ENCODE peak calls at places on chromosomes 11 and 22, in ten cellular contexts. B is epithelial cell of prostate, K is psoas muscle, R is A549, V is heart right ventricle, C is left ventricle myocardium inferior, F is GM23248, J is cardiac muscle cell, H is AG04450, Q is lung. O is an unnamed sample.

GRCh38 chr11:225734-226453 is 10.2 kb downstream of the SIRT3 start:
- DNase-seq in B (no peak), K (no peak), R (no peak), V (no peak), C (no peak), F (peak), J (no peak), H (no peak), Q (no peak), O (no peak)

GRCh38 chr22:37336474-37337028 is 54.2 kb downstream of the CYTH4 start:
- DNase-seq in B (no peak), K (no peak), R (no peak), V (no peak), C (no peak), F (no peak), J (no peak), H (no peak), Q (no peak), O (no peak)

GRCh38 chr11:7143908-7144307 is 55.1 kb downstream of the RBMXL2 start:
- DNase-seq in B (no peak), K (no peak), R (no peak), V (no peak), C (no peak), F (peak), J (peak), H (no peak), Q (no peak), O (no peak)

GRCh38 chr11:45332486-45332934 is 46.4 kb upstream of the SYT13 start:
- DNase-seq in B (no peak), K (no peak), R (peak), V (no peak), C (no peak), F (peak), J (peak), H (no peak), Q (no peak), O (no peak)

GRCh38 chr11:91872216-91872615 is 352.4 kb upstream of the FAT3 start:
- DNase-seq in B (no peak), K (no peak), R (no peak), V (no peak), C (no peak), F (no peak), J (peak), H (no peak), Q (no peak), O (no peak)

GRCh38 chr11:73163638-73164174 is 21.6 kb upstream of the FCHSD2 start:
- DNase-seq in B (no peak), K (no peak), R (no peak), V (no peak), C (no peak), F (no peak), J (no peak), H (no peak), Q (no peak), O (no peak)

GRCh38 chr11:46391578-46392420 is at the start of gene CHRM4:
- DNase-seq in B (no peak), K (no peak), R (peak), V (peak), C (no peak), F (peak), J (peak), H (no peak), Q (no peak), O (no peak)

GRCh38 chr11:121596195-121597145 is 143.7 kb upstream of the SORL1-AS1 start:
- DNase-seq in B (no peak), K (no peak), R (no peak), V (no peak), C (no peak), F (peak), J (no peak), H (no peak), Q (no peak), O (no peak)

GRCh38 chr11:13984616-13985474 is 22.3 kb downstream of the SPON1 start:
- DNase-seq in B (no peak), K (no peak), R (no peak), V (no peak), C (no peak), F (peak), J (peak), H (peak), Q (no peak), O (no peak)

GRCh38 chr11:64157987-64158386 is 7.9 kb downstream of the MACROD1 start:
- DNase-seq in B (no peak), K (no peak), R (no peak), V (no peak), C (no peak), F (no peak), J (no peak), H (no peak), Q (no peak), O (no peak)

GRCh38 chr11:75246006-75246672 is 5.6 kb downstream of the TPBGL start:
- DNase-seq in B (no peak), K (no peak), R (no peak), V (no peak), C (no peak), F (no peak), J (no peak), H (no peak), Q (no peak), O (no peak)

GRCh38 chr11:720642-721346 is 14.8 kb downstream of the EPS8L2 start:
- DNase-seq in B (no peak), K (peak), R (no peak), V (no peak), C (no peak), F (no peak), J (peak), H (no peak), Q (no peak), O (no peak)

GRCh38 chr11:9953994-9954626 is 290.2 kb downstream of the SWAP70 start:
- DNase-seq in B (no peak), K (no peak), R (no peak), V (no peak), C (no peak), F (peak), J (no peak), H (no peak), Q (no peak), O (no peak)

GRCh38 chr11:69920500-69921428 is 101.5 kb upstream of the FGF3 start:
- DNase-seq in B (no peak), K (no peak), R (no peak), V (no peak), C (no peak), F (no peak), J (no peak), H (no peak), Q (no peak), O (no peak)

GRCh38 chr22:41302016-41302767 is 867 bp downstream of the ZC3H7B start:
- DNase-seq in B (no peak), K (no peak), R (no peak), V (no peak), C (no peak), F (peak), J (peak), H (no peak), Q (no peak), O (no peak)

GRCh38 chr11:72925656-72926055 is 111.4 kb downstream of the ATG16L2 start:
- DNase-seq in B (no peak), K (no peak), R (no peak), V (no peak), C (no peak), F (no peak), J (no peak), H (no peak), Q (no peak), O (no peak)

GRCh38 chr11:74106125-74106524 is 64.7 kb downstream of the C2CD3 start:
- DNase-seq in B (no peak), K (no peak), R (no peak), V (no peak), C (no peak), F (no peak), J (no peak), H (no peak), Q (no peak), O (no peak)

GRCh38 chr11:7020183-7020917 is at the start of the genes NLRP14 and ZNF214:
- DNase-seq in B (peak), K (peak), R (peak), V (peak), C (peak), F (peak), J (peak), H (peak), Q (peak), O (peak)

GRCh38 chr11:35064114-35064800 is 74.7 kb upstream of the CD44 start:
- DNase-seq in B (no peak), K (no peak), R (no peak), V (no peak), C (no peak), F (peak), J (no peak), H (no peak), Q (no peak), O (no peak)

GRCh38 chr11:96105197-96105895 is 181.4 kb upstream of the MTMR2 start:
- DNase-seq in B (no peak), K (no peak), R (no peak), V (no peak), C (no peak), F (peak), J (no peak), H (no peak), Q (no peak), O (no peak)

GRCh38 chr11:117194267-117194666 is 4.9 kb upstream of the TAGLN start:
- DNase-seq in B (no peak), K (no peak), R (no peak), V (no peak), C (peak), F (no peak), J (no peak), H (no peak), Q (no peak), O (no peak)

GRCh38 chr11:47376543-47377371 is 1.6 kb downstream of the SPI1 start:
- DNase-seq in B (no peak), K (peak), R (no peak), V (no peak), C (peak), F (peak), J (no peak), H (no peak), Q (peak), O (no peak)

GRCh38 chr11:128179049-128179448 is 408.3 kb downstream of the ETS1 start:
- DNase-seq in B (no peak), K (no peak), R (no peak), V (no peak), C (no peak), F (no peak), J (no peak), H (no peak), Q (no peak), O (no peak)

GRCh38 chr11:108135845-108136599 is 14.7 kb downstream of the ACAT1 start:
- DNase-seq in B (no peak), K (no peak), R (no peak), V (no peak), C (no peak), F (peak), J (no peak), H (no peak), Q (no peak), O (no peak)

GRCh38 chr22:27992294-27993165 is 73.5 kb upstream of the PITPNB start:
- DNase-seq in B (no peak), K (no peak), R (no peak), V (no peak), C (no peak), F (no peak), J (no peak), H (no peak), Q (no peak), O (no peak)

DNA sequence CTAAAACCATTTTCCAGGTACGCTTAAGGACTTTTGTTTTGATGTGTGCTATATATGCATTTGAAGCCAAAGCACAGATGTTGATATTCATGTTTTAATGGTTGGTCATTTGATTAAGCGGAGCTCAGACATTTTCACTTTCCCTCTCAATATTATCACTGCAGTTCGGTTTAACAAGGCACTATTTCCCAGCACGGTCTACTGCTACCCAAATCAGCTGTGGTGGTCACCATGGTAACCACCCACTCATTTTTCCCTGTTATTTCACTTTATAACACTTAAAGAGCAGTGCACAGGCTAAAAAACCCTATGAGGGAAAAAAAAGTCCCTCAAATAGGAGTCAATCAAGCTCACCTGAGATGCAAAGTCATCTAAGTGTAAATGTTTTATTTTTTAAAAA is 439.6 kb upstream of the CCDC90B start:
- DNase-seq in B (no peak), K (no peak), R (no peak), V (no peak), C (no peak), F (no peak), J (no peak), H (no peak), Q (no peak), O (no peak)
- H3K27ac ChIP-seq in B (no peak), K (no peak), R (no peak), V (no peak), C (no peak), F (no peak), J (no peak), H (no peak), Q (no peak), O (peak)

GRCh38 chr22:31106001-31106571 is 1.3 kb downstream of the SELENOM start:
- DNase-seq in B (no peak), K (no peak), R (no peak), V (peak), C (no peak), F (peak), J (no peak), H (no peak), Q (no peak), O (no peak)

GRCh38 chr22:31104869-31105268 is 2.5 kb downstream of the SELENOM start:
- DNase-seq in B (no peak), K (no peak), R (no peak), V (peak), C (no peak), F (peak), J (no peak), H (no peak), Q (no peak), O (no peak)

GRCh38 chr22:31103899-31104694 is 3.3 kb downstream of the SELENOM start:
- DNase-seq in B (no peak), K (no peak), R (no peak), V (peak), C (no peak), F (peak), J (no peak), H (no peak), Q (no peak), O (no peak)

GRCh38 chr22:31106651-31107205 is 640 bp downstream of the SELENOM start:
- DNase-seq in B (no peak), K (no peak), R (no peak), V (no peak), C (no peak), F (peak), J (no peak), H (no peak), Q (no peak), O (no peak)

GRCh38 chr22:31105282-31105929 is 2.0 kb downstream of the SELENOM start:
- DNase-seq in B (no peak), K (no peak), R (no peak), V (no peak), C (no peak), F (peak), J (no peak), H (no peak), Q (no peak), O (no peak)
- H3K27ac ChIP-seq in B (peak), K (peak), R (no peak), V (no peak), C (peak), F (peak), J (no peak), H (peak), Q (no peak), O (peak)

GRCh38 chr11:60175860-60176275 is 7.0 kb downstream of the MS4A6A start:
- DNase-seq in B (no peak), K (no peak), R (no peak), V (no peak), C (no peak), F (no peak), J (no peak), H (no peak), Q (no peak), O (no peak)
- H3K27ac ChIP-seq in B (no peak), K (no peak), R (no peak), V (no peak), C (no peak), F (no peak), J (no peak), H (no peak), Q (no peak), O (no peak)

DNA sequence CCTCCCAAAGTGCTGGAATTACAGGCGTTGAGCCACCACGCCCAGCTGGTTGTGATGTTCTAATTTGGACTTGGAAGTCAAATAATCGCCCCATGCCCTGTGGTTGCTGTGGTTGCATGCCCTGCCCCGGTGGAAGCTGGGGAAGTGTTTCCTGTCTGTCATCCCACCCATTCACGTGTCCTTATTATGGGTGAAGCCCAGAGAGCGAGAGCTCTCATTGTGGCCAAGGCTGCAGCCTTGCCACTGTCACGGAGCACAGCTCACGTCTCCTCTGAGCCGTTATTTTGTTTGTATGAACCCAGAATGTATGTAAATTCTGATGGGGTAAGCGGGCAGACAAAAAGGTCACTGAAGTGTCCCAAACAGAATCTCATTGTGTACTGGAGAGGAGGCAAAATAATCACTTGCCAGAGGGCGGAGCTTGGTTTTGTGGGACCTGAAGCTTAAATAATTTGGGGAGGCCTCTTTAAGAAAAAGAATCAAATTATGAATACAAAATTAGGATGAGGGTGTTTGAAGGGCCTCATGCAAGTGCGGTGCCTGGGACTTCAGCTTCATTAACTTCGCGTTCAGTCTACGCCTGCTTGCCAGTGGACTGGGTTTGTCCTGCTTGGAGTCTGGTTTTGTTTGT is 25.8 kb upstream of the TREH start:
- DNase-seq in B (no peak), K (peak), R (no peak), V (no peak), C (no peak), F (no peak), J (no peak), H (no peak), Q (no peak), O (no peak)
- H3K27ac ChIP-seq in B (no peak), K (no peak), R (no peak), V (no peak), C (no peak), F (no peak), J (no peak), H (no peak), Q (no peak), O (no peak)

GRCh38 chr22:39469326-39469680 is 12.5 kb downstream of the MGAT3 start:
- DNase-seq in B (no peak), K (no peak), R (no peak), V (no peak), C (no peak), F (no peak), J (no peak), H (no peak), Q (no peak), O (no peak)
- H3K27ac ChIP-seq in B (no peak), K (no peak), R (no peak), V (no peak), C (peak), F (no peak), J (peak), H (no peak), Q (peak), O (no peak)

DNA sequence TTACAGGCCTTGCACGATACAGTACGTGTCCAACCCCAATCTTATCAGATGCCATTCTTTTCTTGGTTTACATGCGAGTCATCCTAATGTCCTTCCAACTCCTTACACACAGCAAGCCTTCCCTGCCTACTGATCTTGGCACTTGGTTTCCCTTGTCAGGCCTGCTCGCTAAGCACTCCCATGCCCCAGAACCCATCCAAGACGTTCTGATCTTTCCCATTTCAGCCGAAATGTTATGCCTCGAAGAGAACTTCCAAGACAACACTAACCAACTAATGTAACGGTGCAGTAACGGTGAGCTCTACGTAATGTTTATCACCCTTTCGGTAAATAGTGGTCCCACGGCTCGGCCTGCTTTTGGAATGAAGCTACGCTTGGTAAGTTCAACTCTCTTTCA is 521 bp downstream of the PES1 start:
- DNase-seq in B (no peak), K (no peak), R (no peak), V (no peak), C (no peak), F (peak), J (no peak), H (no peak), Q (no peak), O (no peak)
- H3K27ac ChIP-seq in B (peak), K (peak), R (peak), V (no peak), C (peak), F (peak), J (peak), H (peak), Q (peak), O (peak)

DNA sequence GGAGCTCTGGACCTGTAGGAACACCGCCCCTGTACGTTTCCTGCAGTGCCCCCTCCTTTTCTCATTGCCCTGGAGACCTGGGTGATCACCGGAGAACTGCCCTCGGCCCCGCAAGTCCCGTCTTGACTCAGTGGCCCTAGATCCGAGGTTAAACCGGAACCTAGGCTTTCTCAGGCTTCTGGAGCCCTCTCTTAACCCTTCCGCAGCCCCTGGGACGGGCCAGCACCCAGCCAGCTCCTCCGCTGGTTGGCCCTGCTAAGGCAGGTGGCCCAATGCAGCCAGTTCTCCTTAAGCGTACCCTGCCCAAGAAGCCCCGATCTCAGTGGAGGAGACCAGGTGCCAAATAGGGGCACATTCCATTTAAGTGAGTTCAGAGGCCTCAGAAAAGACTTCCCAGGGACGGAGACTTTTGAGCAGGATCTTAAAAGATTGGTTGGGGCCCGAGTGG is 771 bp downstream of the NLRX1 start:
- DNase-seq in B (no peak), K (peak), R (peak), V (peak), C (peak), F (peak), J (peak), H (no peak), Q (peak), O (peak)
- H3K27ac ChIP-seq in B (peak), K (peak), R (peak), V (peak), C (peak), F (peak), J (peak), H (peak), Q (peak), O (peak)

GRCh38 chr11:43942651-43943356 is 367 bp downstream of the C11orf96 start:
- DNase-seq in B (no peak), K (peak), R (peak), V (peak), C (no peak), F (peak), J (peak), H (no peak), Q (no peak), O (no peak)
- H3K27ac ChIP-seq in B (no peak), K (peak), R (no peak), V (peak), C (peak), F (no peak), J (peak), H (no peak), Q (peak), O (peak)

O was measured in prostate gland.